ENCODE peak calls at places on chromosomes 13 and 19, in six cellular contexts. S is mesendoderm, T is ascending aorta, N is breast epithelium, H is hepatocyte, Q is tibial nerve. A is an unnamed sample.

GRCh38 chr13:20873348-20873747 is 29.2 kb downstream of the XPO4 start:
- DNase-seq in Q (no peak), S (peak), H (no peak), T (no peak), N (no peak), A (no peak)

GRCh38 chr19:28705008-28705407 is 507.9 kb downstream of the UQCRFS1 start:
- DNase-seq in N (no peak), Q (no peak), S (peak), T (no peak), H (peak), A (no peak)

GRCh38 chr13:49400755-49401659 is 42.9 kb downstream of the CAB39L start:
- DNase-seq in Q (peak), N (peak), H (peak), T (no peak), S (peak), A (no peak)

GRCh38 chr13:113421673-113422270 is 31.5 kb downstream of the ADPRHL1 start:
- DNase-seq in H (peak), Q (peak), S (no peak), T (no peak), N (no peak), A (no peak)

GRCh38 chr13:103157034-103157433 is 90.8 kb upstream of the SLC10A2 start:
- DNase-seq in N (no peak), S (no peak), H (no peak), Q (no peak), T (no peak), A (no peak)

GRCh38 chr13:34772206-34772605 is 169.9 kb upstream of the NBEA start:
- DNase-seq in H (no peak), S (peak), N (no peak), T (no peak), Q (no peak), A (no peak)

GRCh38 chr19:16637535-16637934 is 9.5 kb upstream of the MED26 start:
- DNase-seq in N (no peak), S (peak), Q (no peak), H (no peak), T (no peak), A (no peak)

GRCh38 chr19:7654401-7654800 is 14.4 kb upstream of the RETN start:
- DNase-seq in N (no peak), Q (no peak), H (no peak), T (no peak), S (no peak), A (no peak)

GRCh38 chr19:45418812-45419211 is 4.9 kb downstream of the ERCC1 start:
- DNase-seq in S (no peak), N (no peak), T (no peak), Q (no peak), H (no peak), A (no peak)

GRCh38 chr19:19402656-19403372 is 2.7 kb upstream of the GATAD2A start:
- DNase-seq in T (no peak), S (no peak), Q (no peak), H (no peak), N (no peak), A (no peak)

DNA sequence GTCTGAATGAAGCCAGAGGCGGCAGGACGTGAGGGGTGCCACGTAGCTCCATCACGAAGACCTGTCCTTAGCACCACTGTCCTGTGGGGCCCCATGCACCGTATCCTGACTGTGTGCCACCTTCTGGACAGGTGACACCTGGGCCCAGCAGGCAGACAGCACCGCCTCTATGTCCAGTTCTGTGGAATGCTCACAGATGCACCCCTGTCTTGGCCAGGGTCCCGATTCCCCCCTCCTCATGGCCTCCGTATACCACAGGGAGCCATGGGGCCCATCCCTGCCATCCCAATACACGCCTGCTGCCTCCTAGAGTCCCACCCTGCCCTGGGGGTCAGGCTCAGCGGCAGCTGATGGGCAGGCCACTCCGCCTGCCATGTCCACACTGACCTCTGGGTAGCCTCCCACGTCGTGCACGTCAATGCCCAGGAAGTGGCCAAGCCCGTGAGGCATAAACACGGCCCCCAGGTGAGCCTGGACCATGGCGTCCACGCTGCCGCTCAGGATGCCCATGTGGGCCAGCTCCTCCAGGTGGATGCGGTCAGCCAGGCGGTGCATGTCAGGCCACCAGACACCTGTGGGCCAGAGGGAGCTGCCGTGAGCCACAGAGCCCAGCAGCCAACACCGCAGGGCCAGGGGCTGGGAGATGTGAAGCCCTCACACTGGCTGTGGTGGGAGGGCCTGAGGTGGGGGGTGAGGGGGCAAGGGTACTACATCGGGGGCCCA is 17.6 kb downstream of the CEBPG start:
- DNase-seq in N (no peak), Q (no peak), S (no peak), T (no peak), H (no peak), A (no peak)
- H3K27ac ChIP-seq in N (peak), Q (peak), S (no peak), T (no peak), H (peak), A (no peak)

DNA sequence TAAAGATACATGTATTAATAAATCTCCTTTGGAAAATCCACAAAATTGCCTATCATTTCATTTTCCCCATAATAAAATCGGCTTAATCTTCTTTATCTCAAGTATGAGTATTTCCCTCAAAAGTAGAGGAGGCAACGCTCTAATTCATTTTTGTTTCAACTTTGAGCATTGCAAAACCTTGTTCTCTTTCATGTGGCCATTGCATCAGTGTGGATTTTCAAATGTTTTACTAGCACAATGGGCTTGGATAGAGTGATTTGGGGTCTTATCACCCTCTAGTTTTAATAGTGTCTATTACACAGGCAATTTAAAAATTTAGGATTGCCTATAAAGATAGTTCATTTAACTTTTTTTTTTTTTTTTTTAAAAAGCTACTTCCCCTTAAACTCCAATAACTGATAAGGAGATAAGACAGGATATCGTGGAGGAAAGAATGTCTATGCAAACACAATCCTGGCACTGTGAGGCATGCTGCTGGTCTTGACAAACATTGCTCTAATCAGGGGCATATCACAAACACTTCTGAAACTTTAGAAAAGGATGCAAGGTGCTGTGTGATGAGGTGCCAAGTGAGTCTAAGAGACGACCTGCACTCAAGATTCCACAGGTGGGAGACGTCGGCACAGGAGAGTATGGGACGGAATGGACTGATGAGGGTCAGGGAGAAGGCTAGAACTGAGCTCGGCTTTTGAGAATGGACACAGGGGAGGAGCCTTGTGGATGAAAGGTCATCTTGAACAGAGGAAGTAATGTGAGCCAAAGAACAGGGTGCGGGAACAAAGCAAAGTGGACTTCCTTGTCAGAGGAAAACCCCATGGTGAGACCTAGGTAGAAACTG is 199.7 kb downstream of the IRS2 start:
- DNase-seq in Q (no peak), N (no peak), S (peak), H (peak), T (no peak), A (no peak)
- H3K27ac ChIP-seq in Q (no peak), N (no peak), S (no peak), H (peak), T (no peak), A (no peak)

GRCh38 chr13:100341327-100341726 is 247.3 kb downstream of the GGACT start:
- DNase-seq in N (no peak), H (no peak), Q (no peak), S (no peak), T (no peak), A (no peak)
- H3K27ac ChIP-seq in N (no peak), H (no peak), Q (no peak), S (no peak), T (no peak), A (no peak)

GRCh38 chr19:4390862-4391693 is 9.3 kb downstream of the SH3GL1 start:
- DNase-seq in S (no peak), Q (no peak), H (peak), T (no peak), N (no peak), A (no peak)
- H3K27ac ChIP-seq in S (peak), Q (peak), H (peak), T (peak), N (peak), A (no peak)

GRCh38 chr13:31166591-31166990 is 4.9 kb upstream of the HSPH1 start:
- DNase-seq in N (no peak), H (no peak), T (no peak), Q (no peak), S (no peak), A (no peak)

GRCh38 chr13:31160857-31161582 is 684 bp downstream of the HSPH1 start:
- DNase-seq in Q (peak), N (peak), S (peak), T (no peak), H (peak), A (no peak)

GRCh38 chr13:31161583-31162150 is at the start of gene HSPH1:
- DNase-seq in T (peak), H (peak), S (peak), N (peak), Q (peak), A (peak)

GRCh38 chr13:31159306-31159705 is 2.4 kb downstream of the HSPH1 start:
- DNase-seq in H (no peak), Q (no peak), N (no peak), T (no peak), S (no peak), A (no peak)

DNA sequence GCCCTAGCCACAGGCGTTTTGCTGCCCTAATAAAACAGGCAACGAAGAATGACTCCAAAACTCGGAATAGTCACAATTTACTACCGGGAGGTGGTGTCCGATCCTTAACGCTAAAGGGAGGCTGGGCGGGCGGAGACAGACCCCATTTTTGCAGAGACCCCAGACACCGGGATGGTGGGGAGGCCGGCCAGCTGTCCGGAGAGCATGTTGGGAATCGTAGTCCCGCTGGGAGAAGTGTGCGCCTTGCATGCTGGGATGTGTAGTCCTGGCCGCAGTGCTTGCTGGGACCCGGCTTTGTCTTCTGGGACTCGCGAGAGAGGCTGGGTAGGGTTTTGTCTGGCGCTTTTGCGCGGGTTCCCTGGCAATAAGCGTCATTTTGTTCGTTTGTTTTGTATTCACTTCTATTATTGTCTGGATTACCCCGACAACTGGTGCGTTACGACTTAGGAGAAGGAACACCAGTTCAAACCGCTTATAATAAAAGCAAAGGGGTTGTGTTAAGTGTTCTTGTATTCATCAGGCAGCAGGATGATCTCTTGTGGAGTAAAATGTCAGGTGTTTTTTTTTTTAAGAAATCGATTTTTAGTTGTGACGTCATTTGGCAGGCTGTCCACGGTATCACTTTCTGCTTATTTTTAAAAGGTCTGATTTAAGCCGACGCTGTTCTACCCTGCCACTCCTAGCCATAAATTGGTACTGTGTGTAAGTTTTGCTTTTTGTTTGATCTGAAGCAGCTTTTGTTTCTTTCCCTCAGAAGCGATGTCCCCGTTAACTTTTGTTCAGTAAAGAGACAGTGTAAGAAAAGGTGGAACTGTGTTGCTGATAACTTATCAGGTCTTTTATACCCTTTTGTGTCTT is 676 bp upstream of the HSPH1 start:
- DNase-seq in Q (peak), S (peak), H (peak), N (peak), T (peak), A (peak)
- H3K27ac ChIP-seq in Q (peak), S (no peak), H (peak), N (peak), T (peak), A (no peak)

GRCh38 chr19:54418030-54418929 is 3.0 kb downstream of the TTYH1 start:
- DNase-seq in N (no peak), S (peak), Q (no peak), H (no peak), T (no peak), A (no peak)
- H3K27ac ChIP-seq in N (peak), S (no peak), Q (peak), H (no peak), T (no peak), A (no peak)

GRCh38 chr19:39446365-39447084 is 1.1 kb downstream of the SUPT5H start:
- DNase-seq in N (no peak), H (no peak), T (no peak), Q (no peak), S (no peak), A (no peak)
- H3K27ac ChIP-seq in N (no peak), H (peak), T (peak), Q (no peak), S (no peak), A (no peak)

GRCh38 chr19:41351339-41352245 is 2.1 kb downstream of the TGFB1 start:
- DNase-seq in N (no peak), S (peak), Q (peak), T (peak), H (peak), A (no peak)
- H3K27ac ChIP-seq in N (peak), S (peak), Q (peak), T (peak), H (no peak), A (no peak)

GRCh38 chr19:38210458-38210987 is 13.5 kb downstream of the DPF1 start:
- DNase-seq in H (peak), T (no peak), N (peak), Q (no peak), S (peak), A (no peak)

GRCh38 chr19:38211779-38212178 is 12.2 kb downstream of the DPF1 start:
- DNase-seq in N (no peak), Q (no peak), H (no peak), S (peak), T (no peak), A (no peak)

GRCh38 chr19:38213911-38214625 is 10.0 kb downstream of the DPF1 start:
- DNase-seq in Q (no peak), N (no peak), S (peak), H (no peak), T (no peak), A (no peak)

GRCh38 chr19:38211206-38211605 is 12.8 kb downstream of the DPF1 start:
- DNase-seq in Q (no peak), T (no peak), N (no peak), H (peak), S (peak), A (no peak)

DNA sequence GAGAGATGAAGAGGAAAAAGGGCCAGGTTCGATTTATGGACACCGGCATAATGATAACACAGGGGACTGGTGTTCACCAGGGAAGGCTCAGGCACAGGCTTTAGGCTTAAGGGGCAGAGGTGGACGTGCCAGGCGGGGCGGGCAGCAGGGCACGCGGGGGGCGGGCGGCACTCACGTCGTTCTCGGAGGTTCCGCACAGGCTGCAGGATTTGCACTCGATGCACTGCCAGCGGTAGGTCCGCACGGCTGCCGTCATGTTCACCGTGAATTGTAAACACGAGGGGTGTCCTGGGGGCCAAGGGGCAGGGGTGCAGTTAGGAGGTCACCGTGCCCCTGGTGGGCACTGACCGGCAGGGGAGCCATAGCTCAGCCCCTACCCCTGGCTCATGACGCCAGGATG is 10.6 kb downstream of the DPF1 start:
- DNase-seq in Q (no peak), N (no peak), T (no peak), S (no peak), H (no peak), A (no peak)
- H3K27ac ChIP-seq in Q (no peak), N (no peak), T (no peak), S (no peak), H (no peak), A (no peak)

DNA sequence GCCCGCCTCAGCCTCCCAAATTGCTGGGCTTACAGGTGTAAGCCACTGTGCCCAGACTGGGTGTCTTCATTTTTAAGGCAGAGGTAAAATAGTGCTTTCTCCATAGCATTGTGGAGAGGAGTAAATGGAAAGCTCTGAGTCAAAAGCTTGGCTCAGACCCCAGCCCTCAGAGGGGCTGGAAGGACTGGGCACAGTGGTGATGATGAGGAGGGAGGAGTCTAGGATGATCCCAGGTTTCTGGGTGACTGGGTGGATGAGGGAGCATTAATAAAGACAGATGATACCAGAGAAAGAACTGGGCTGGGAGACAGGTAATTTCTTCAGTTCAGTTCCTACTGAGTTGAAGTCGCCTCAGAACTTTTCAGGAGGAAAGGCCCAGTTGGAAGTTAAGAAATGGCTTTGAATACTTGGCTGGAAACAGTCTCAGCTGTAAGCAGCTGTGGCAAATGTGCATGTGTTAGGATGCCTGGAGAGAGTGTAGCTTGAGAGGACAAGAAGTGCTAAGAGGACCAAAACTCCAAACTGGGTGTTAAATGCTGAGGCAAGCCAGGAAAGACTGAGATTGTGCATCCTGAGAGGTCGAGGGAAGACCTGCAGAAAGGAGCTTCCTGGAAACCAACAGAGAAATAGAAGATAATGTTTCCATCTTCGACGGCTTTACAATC is 37.1 kb upstream of the MEDAG start:
- DNase-seq in T (no peak), S (peak), H (no peak), Q (no peak), N (no peak), A (no peak)
- H3K27ac ChIP-seq in T (peak), S (no peak), H (peak), Q (peak), N (peak), A (no peak)

A was measured in iPS DF 6.9.